ENCODE peak calls at places on chromosomes 11 and 22, in five cellular contexts. U is OCI-LY7, Z is GM12865, P is AG10803, D is sigmoid colon. I is an unnamed sample.

GRCh38 chr22:17407643-17408042 is 38.4 kb downstream of the CECR2 start:
- DNase-seq in U (no peak), D (no peak), P (no peak), Z (no peak), I (no peak)

GRCh38 chr11:13329670-13330401 is 52.2 kb downstream of the BMAL1 start:
- DNase-seq in Z (no peak), P (peak), U (no peak), D (no peak), I (no peak)

GRCh38 chr11:102560555-102561011 is 30.0 kb upstream of the MMP7 start:
- DNase-seq in Z (peak), U (peak), D (peak), P (peak), I (peak)

GRCh38 chr22:40668611-40669390 is 10.5 kb upstream of the MCHR1 start:
- DNase-seq in P (peak), Z (peak), U (no peak), D (no peak), I (peak)

GRCh38 chr11:27234043-27234668 is 128.9 kb downstream of the CCDC34 start:
- DNase-seq in P (peak), U (peak), D (peak), Z (peak), I (peak)

GRCh38 chr11:69657456-69657910 is 16.5 kb downstream of the CCND1 start:
- DNase-seq in P (no peak), U (no peak), Z (no peak), D (no peak), I (no peak)

GRCh38 chr22:47419239-47419638 is 656.8 kb downstream of the TBC1D22A start:
- DNase-seq in Z (no peak), P (no peak), U (no peak), D (no peak), I (no peak)

GRCh38 chr11:117546431-117547160 is 218.9 kb downstream of the CEP164 start:
- DNase-seq in U (no peak), Z (no peak), D (no peak), P (no peak), I (no peak)

GRCh38 chr11:104870910-104871309 is 27.4 kb downstream of the CASP12 start:
- DNase-seq in Z (no peak), U (no peak), D (no peak), P (peak), I (no peak)

GRCh38 chr11:60987577-60988277 is 16.2 kb downstream of the CD6 start:
- DNase-seq in U (no peak), P (no peak), Z (no peak), D (no peak), I (no peak)

GRCh38 chr22:26068571-26068970 is 100.7 kb upstream of the SEZ6L start:
- DNase-seq in P (no peak), D (no peak), Z (no peak), U (no peak), I (no peak)

GRCh38 chr11:1200611-1201191 is 22.2 kb upstream of the MUC5B start:
- DNase-seq in P (no peak), U (no peak), Z (no peak), D (peak), I (peak)

GRCh38 chr11:29184939-29185890 is 831.6 kb downstream of the KCNA4 start:
- DNase-seq in D (no peak), Z (no peak), P (peak), U (no peak), I (no peak)

GRCh38 chr11:114350022-114350421 is 50.3 kb downstream of the C11orf71 start:
- DNase-seq in Z (no peak), P (no peak), D (no peak), U (no peak), I (no peak)

GRCh38 chr11:94325681-94326080 is 21.3 kb downstream of the IZUMO1R start:
- DNase-seq in D (no peak), U (peak), P (no peak), Z (peak), I (peak)

GRCh38 chr22:38754247-38755154 is 1.3 kb downstream of the SUN2 start:
- DNase-seq in U (peak), Z (peak), P (peak), D (peak), I (peak)

GRCh38 chr11:94297967-94298576 is 6.3 kb upstream of the IZUMO1R start:
- DNase-seq in Z (peak), D (no peak), P (no peak), U (no peak), I (no peak)

GRCh38 chr11:69499216-69499945 is 17.9 kb downstream of the LINC01488 start:
- DNase-seq in Z (peak), P (no peak), D (peak), U (no peak), I (no peak)

GRCh38 chr11:19234428-19234827 is 6.3 kb downstream of the E2F8 start:
- DNase-seq in Z (no peak), D (no peak), P (no peak), U (no peak), I (no peak)

GRCh38 chr11:45333506-45333971 is 47.4 kb upstream of the SYT13 start:
- DNase-seq in D (peak), Z (peak), P (peak), U (peak), I (no peak)

GRCh38 chr11:45333023-45333422 is 46.9 kb upstream of the SYT13 start:
- DNase-seq in P (no peak), D (no peak), U (no peak), Z (no peak), I (no peak)

GRCh38 chr11:45334410-45334809 is 48.3 kb upstream of the SYT13 start:
- DNase-seq in Z (no peak), P (no peak), U (no peak), D (no peak), I (no peak)

GRCh38 chr11:45331839-45332485 is 45.8 kb upstream of the SYT13 start:
- DNase-seq in U (no peak), P (no peak), D (no peak), Z (no peak), I (no peak)

DNA sequence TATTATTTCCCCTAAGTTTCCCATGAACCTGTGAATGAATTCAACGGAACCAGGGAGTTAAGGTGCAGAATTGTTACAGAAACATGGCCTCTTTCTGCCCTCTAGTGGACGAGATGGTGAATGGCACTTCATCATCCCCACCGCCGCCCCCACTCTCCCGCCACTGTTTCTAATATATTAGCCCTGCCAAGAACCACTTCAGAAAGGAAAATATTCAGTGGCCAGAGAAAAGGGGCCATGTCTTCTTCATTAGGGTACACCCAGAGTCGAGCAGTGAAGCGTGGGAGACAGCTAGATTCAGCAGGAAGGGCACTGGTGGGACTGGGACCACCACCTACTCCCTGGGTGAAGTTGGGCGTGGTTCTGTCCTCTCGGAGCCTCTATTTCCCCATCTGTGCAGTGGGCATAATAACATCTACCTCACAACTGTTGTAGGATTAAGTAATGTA is 46.4 kb upstream of the SYT13 start:
- DNase-seq in D (peak), Z (peak), U (peak), P (peak), I (peak)
- TF ChIP-seq CTCF in D (no peak), Z (peak), U (peak), P (peak), I (peak)

DNA sequence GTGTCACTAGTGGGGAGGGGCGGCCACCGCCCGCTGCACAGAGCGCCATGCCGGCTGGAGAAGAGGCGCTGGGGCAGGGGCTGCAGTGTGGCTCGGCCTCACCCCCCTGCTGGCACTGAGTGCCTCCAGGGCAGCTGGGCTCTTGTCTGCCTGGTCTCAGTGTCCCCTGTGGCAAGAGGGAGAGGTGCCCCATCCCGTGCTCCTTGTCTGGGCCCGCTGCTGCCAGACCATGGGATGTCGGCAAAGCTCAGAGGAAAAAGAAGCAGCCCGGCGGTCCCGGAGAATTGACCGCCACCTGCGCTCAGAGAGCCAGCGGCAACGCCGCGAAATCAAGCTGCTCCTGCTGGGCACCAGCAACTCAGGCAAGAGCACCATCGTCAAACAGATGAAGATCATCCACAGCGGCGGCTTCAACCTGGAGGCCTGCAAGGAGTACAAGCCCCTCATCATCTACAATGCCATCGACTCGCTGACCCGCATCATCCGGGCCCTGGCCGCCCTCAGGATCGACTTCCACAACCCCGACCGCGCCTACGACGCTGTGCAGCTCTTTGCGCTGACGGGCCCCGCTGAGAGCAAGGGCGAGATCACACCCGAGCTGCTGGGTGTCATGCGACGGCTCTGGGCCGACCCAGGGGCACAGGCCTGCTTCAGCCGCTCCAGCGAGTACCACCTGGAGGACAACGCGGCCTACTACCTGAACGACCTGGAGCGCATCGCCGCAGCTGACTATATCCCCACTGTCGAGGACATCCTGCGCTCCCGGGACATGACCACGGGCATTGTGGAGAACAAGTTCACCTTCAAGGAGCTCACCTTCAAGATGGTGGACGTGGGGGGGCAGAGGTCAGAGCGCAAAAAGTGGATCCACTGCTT is 25.4 kb downstream of the GNAZ start:
- DNase-seq in D (no peak), P (no peak), U (no peak), Z (no peak), I (no peak)
- TF ChIP-seq CTCF in D (no peak), P (no peak), U (no peak), Z (no peak), I (no peak)

DNA sequence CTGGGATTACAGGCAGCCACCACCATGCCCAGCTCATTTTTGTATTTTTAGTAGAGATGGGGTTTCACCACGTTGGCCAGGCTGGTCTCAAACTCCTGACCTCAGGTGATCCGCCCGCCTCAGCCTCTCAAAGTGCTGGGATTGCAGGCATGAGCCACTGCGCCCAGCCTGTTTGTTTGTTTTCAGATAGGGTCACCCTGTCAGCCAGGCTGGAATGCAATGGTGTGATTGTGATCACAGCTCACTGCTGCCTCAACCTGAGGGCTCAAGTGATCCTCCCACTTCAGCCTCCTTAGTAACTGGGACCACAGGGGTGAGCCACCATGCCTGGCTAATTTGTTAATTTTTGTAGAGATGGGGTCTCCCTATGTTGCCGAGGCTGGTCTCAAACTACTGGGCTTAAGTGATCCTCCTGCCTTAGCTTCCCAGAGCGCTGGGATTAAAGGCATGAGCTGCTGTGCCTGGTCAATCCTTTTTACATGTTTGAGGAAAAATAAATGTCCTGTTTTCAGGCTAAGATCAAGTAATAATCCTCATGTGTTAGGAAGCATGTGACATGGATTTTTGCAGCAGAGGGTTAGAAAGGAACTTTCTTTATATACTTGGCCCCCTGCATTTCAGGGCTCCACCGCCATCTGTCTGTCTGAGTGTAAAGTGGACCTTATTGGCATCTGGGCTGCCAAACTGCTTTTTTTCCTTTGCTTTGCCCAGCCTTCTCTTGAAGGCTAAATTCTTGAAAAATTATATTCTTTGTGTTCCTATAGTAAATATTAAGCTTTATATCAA is 4.8 kb upstream of the SLC3A2 start:
- DNase-seq in Z (no peak), U (no peak), P (no peak), D (no peak), I (no peak)
- TF ChIP-seq CTCF in Z (no peak), U (no peak), P (peak), D (no peak), I (no peak)

GRCh38 chr11:125070699-125071254 is 7.7 kb downstream of the SLC37A2 start:
- DNase-seq in D (peak), Z (peak), P (peak), U (peak), I (peak)
- TF ChIP-seq CTCF in D (no peak), Z (no peak), P (no peak), U (no peak), I (no peak)

GRCh38 chr11:131688056-131688693 is 317.8 kb downstream of the NTM start:
- DNase-seq in Z (peak), P (peak), U (peak), D (no peak), I (peak)
- TF ChIP-seq CTCF in Z (peak), P (peak), U (peak), D (peak), I (peak)

I was measured in GM20000.